ENCODE peak calls at places on chromosomes 16 and 17, in eight cellular contexts. One of them, this sample, is unnamed.

GRCh38 chr17:17830740-17831207 is 6.0 kb downstream of the SREBF1 start:
- ATAC-seq in heart right ventricle: peak; percentile 9
- ATAC-seq in CD4-positive, alpha-beta T cell: no peak
- ATAC-seq in activated T-cell treated with anti-CD3 and anti-CD28 coated beads, Interleukin-2, amount 50 U/mL, for 4 hours: no peak
- ATAC-seq in upper lobe of right lung: peak; percentile 40
- ATAC-seq in activated CD8-positive, alpha-beta T cell treated with anti-CD3 and anti-CD28 coated beads for 36 hours: no peak
- ATAC-seq in activated naive CD4-positive, alpha-beta T cell treated with anti-CD3 and anti-CD28 coated beads, Interleukin-2, amount 50 U/mL, for 72 hours: no peak
- ATAC-seq in lung: no peak
- ATAC-seq in this sample: no peak

GRCh38 chr16:57736419-57737281 is 1.1 kb downstream of the KATNB1 start:
- ATAC-seq in activated T-cell treated with anti-CD3 and anti-CD28 coated beads, Interleukin-2, amount 50 U/mL, for 4 hours: no peak
- ATAC-seq in activated naive CD4-positive, alpha-beta T cell treated with anti-CD3 and anti-CD28 coated beads, Interleukin-2, amount 50 U/mL, for 72 hours: no peak
- ATAC-seq in activated CD8-positive, alpha-beta T cell treated with anti-CD3 and anti-CD28 coated beads for 36 hours: no peak
- ATAC-seq in CD4-positive, alpha-beta T cell: peak; percentile 10
- ATAC-seq in lung: no peak
- ATAC-seq in heart right ventricle: no peak
- ATAC-seq in upper lobe of right lung: peak; percentile 5
- ATAC-seq in this sample: no peak

GRCh38 chr16:4309833-4310266 is 6.0 kb upstream of the GLIS2 start:
- ATAC-seq in activated T-cell treated with anti-CD3 and anti-CD28 coated beads, Interleukin-2, amount 50 U/mL, for 4 hours: no peak
- ATAC-seq in lung: no peak
- ATAC-seq in upper lobe of right lung: peak; percentile 26
- ATAC-seq in CD4-positive, alpha-beta T cell: no peak
- ATAC-seq in activated naive CD4-positive, alpha-beta T cell treated with anti-CD3 and anti-CD28 coated beads, Interleukin-2, amount 50 U/mL, for 72 hours: no peak
- ATAC-seq in heart right ventricle: no peak
- ATAC-seq in activated CD8-positive, alpha-beta T cell treated with anti-CD3 and anti-CD28 coated beads for 36 hours: no peak
- ATAC-seq in this sample: no peak

GRCh38 chr17:951388-952132 is 28.0 kb downstream of the NXN start:
- ATAC-seq in lung: no peak
- ATAC-seq in CD4-positive, alpha-beta T cell: no peak
- ATAC-seq in activated naive CD4-positive, alpha-beta T cell treated with anti-CD3 and anti-CD28 coated beads, Interleukin-2, amount 50 U/mL, for 72 hours: no peak
- ATAC-seq in activated T-cell treated with anti-CD3 and anti-CD28 coated beads, Interleukin-2, amount 50 U/mL, for 4 hours: no peak
- ATAC-seq in activated CD8-positive, alpha-beta T cell treated with anti-CD3 and anti-CD28 coated beads for 36 hours: no peak
- ATAC-seq in heart right ventricle: peak; percentile 66
- ATAC-seq in upper lobe of right lung: peak; percentile 71
- ATAC-seq in this sample: no peak

GRCh38 chr16:1740781-1741490 is 30.4 kb downstream of the NME3 start:
- ATAC-seq in activated naive CD4-positive, alpha-beta T cell treated with anti-CD3 and anti-CD28 coated beads, Interleukin-2, amount 50 U/mL, for 72 hours: no peak
- ATAC-seq in upper lobe of right lung: peak; percentile 16
- ATAC-seq in heart right ventricle: peak; percentile 19
- ATAC-seq in lung: no peak
- ATAC-seq in activated T-cell treated with anti-CD3 and anti-CD28 coated beads, Interleukin-2, amount 50 U/mL, for 4 hours: no peak
- ATAC-seq in activated CD8-positive, alpha-beta T cell treated with anti-CD3 and anti-CD28 coated beads for 36 hours: no peak
- ATAC-seq in CD4-positive, alpha-beta T cell: no peak
- ATAC-seq in this sample: no peak

GRCh38 chr16:52463904-52464303 is 83.0 kb downstream of the TOX3 start:
- ATAC-seq in lung: no peak
- ATAC-seq in CD4-positive, alpha-beta T cell: no peak
- ATAC-seq in upper lobe of right lung: no peak
- ATAC-seq in activated naive CD4-positive, alpha-beta T cell treated with anti-CD3 and anti-CD28 coated beads, Interleukin-2, amount 50 U/mL, for 72 hours: no peak
- ATAC-seq in activated T-cell treated with anti-CD3 and anti-CD28 coated beads, Interleukin-2, amount 50 U/mL, for 4 hours: no peak
- ATAC-seq in heart right ventricle: no peak
- ATAC-seq in activated CD8-positive, alpha-beta T cell treated with anti-CD3 and anti-CD28 coated beads for 36 hours: no peak
- ATAC-seq in this sample: no peak

GRCh38 chr17:75074532-75074931 is 13.2 kb upstream of the SLC16A5 start:
- ATAC-seq in CD4-positive, alpha-beta T cell: no peak
- ATAC-seq in lung: no peak
- ATAC-seq in upper lobe of right lung: no peak
- ATAC-seq in activated naive CD4-positive, alpha-beta T cell treated with anti-CD3 and anti-CD28 coated beads, Interleukin-2, amount 50 U/mL, for 72 hours: no peak
- ATAC-seq in heart right ventricle: no peak
- ATAC-seq in activated CD8-positive, alpha-beta T cell treated with anti-CD3 and anti-CD28 coated beads for 36 hours: no peak
- ATAC-seq in activated T-cell treated with anti-CD3 and anti-CD28 coated beads, Interleukin-2, amount 50 U/mL, for 4 hours: no peak
- ATAC-seq in this sample: no peak

GRCh38 chr16:85354623-85355514 is 242.6 kb upstream of the CIBAR2 start:
- ATAC-seq in CD4-positive, alpha-beta T cell: no peak
- ATAC-seq in heart right ventricle: no peak
- ATAC-seq in upper lobe of right lung: peak; percentile 3
- ATAC-seq in activated CD8-positive, alpha-beta T cell treated with anti-CD3 and anti-CD28 coated beads for 36 hours: no peak
- ATAC-seq in lung: no peak
- ATAC-seq in activated naive CD4-positive, alpha-beta T cell treated with anti-CD3 and anti-CD28 coated beads, Interleukin-2, amount 50 U/mL, for 72 hours: no peak
- ATAC-seq in activated T-cell treated with anti-CD3 and anti-CD28 coated beads, Interleukin-2, amount 50 U/mL, for 4 hours: no peak
- ATAC-seq in this sample: no peak

GRCh38 chr16:66859397-66860068 is 15.3 kb downstream of the CA7 start:
- ATAC-seq in activated T-cell treated with anti-CD3 and anti-CD28 coated beads, Interleukin-2, amount 50 U/mL, for 4 hours: no peak
- ATAC-seq in lung: no peak
- ATAC-seq in activated naive CD4-positive, alpha-beta T cell treated with anti-CD3 and anti-CD28 coated beads, Interleukin-2, amount 50 U/mL, for 72 hours: no peak
- ATAC-seq in activated CD8-positive, alpha-beta T cell treated with anti-CD3 and anti-CD28 coated beads for 36 hours: no peak
- ATAC-seq in upper lobe of right lung: no peak
- ATAC-seq in CD4-positive, alpha-beta T cell: no peak
- ATAC-seq in heart right ventricle: no peak
- ATAC-seq in this sample: no peak

GRCh38 chr16:57798267-57798810 is 4.0 kb downstream of the KIFC3 start:
- ATAC-seq in activated CD8-positive, alpha-beta T cell treated with anti-CD3 and anti-CD28 coated beads for 36 hours: no peak
- ATAC-seq in heart right ventricle: no peak
- ATAC-seq in CD4-positive, alpha-beta T cell: no peak
- ATAC-seq in activated T-cell treated with anti-CD3 and anti-CD28 coated beads, Interleukin-2, amount 50 U/mL, for 4 hours: no peak
- ATAC-seq in lung: no peak
- ATAC-seq in activated naive CD4-positive, alpha-beta T cell treated with anti-CD3 and anti-CD28 coated beads, Interleukin-2, amount 50 U/mL, for 72 hours: no peak
- ATAC-seq in upper lobe of right lung: no peak
- ATAC-seq in this sample: no peak

GRCh38 chr17:82399601-82400101 is 18.5 kb upstream of the HEXD start:
- ATAC-seq in activated T-cell treated with anti-CD3 and anti-CD28 coated beads, Interleukin-2, amount 50 U/mL, for 4 hours: no peak
- ATAC-seq in upper lobe of right lung: no peak
- ATAC-seq in lung: no peak
- ATAC-seq in CD4-positive, alpha-beta T cell: no peak
- ATAC-seq in activated naive CD4-positive, alpha-beta T cell treated with anti-CD3 and anti-CD28 coated beads, Interleukin-2, amount 50 U/mL, for 72 hours: no peak
- ATAC-seq in heart right ventricle: no peak
- ATAC-seq in activated CD8-positive, alpha-beta T cell treated with anti-CD3 and anti-CD28 coated beads for 36 hours: no peak
- ATAC-seq in this sample: no peak

GRCh38 chr16:87929986-87930385 is 6.3 kb downstream of the CA5A start:
- ATAC-seq in CD4-positive, alpha-beta T cell: no peak
- ATAC-seq in upper lobe of right lung: no peak
- ATAC-seq in lung: no peak
- ATAC-seq in activated CD8-positive, alpha-beta T cell treated with anti-CD3 and anti-CD28 coated beads for 36 hours: no peak
- ATAC-seq in activated T-cell treated with anti-CD3 and anti-CD28 coated beads, Interleukin-2, amount 50 U/mL, for 4 hours: no peak
- ATAC-seq in activated naive CD4-positive, alpha-beta T cell treated with anti-CD3 and anti-CD28 coated beads, Interleukin-2, amount 50 U/mL, for 72 hours: no peak
- ATAC-seq in heart right ventricle: no peak
- ATAC-seq in this sample: no peak

GRCh38 chr17:56681561-56682266 is 88.2 kb downstream of the NOG start:
- ATAC-seq in upper lobe of right lung: no peak
- ATAC-seq in lung: no peak
- ATAC-seq in heart right ventricle: no peak
- ATAC-seq in activated T-cell treated with anti-CD3 and anti-CD28 coated beads, Interleukin-2, amount 50 U/mL, for 4 hours: peak; percentile 20
- ATAC-seq in activated naive CD4-positive, alpha-beta T cell treated with anti-CD3 and anti-CD28 coated beads, Interleukin-2, amount 50 U/mL, for 72 hours: peak; percentile 85
- ATAC-seq in activated CD8-positive, alpha-beta T cell treated with anti-CD3 and anti-CD28 coated beads for 36 hours: peak; percentile 75
- ATAC-seq in CD4-positive, alpha-beta T cell: no peak
- ATAC-seq in this sample: peak; percentile 78

GRCh38 chr17:62966426-62967110 is 533 bp downstream of the TANC2 start:
- ATAC-seq in lung: peak; percentile 21
- ATAC-seq in heart right ventricle: no peak
- ATAC-seq in CD4-positive, alpha-beta T cell: peak; percentile 50
- ATAC-seq in activated T-cell treated with anti-CD3 and anti-CD28 coated beads, Interleukin-2, amount 50 U/mL, for 4 hours: peak; percentile 67
- ATAC-seq in activated naive CD4-positive, alpha-beta T cell treated with anti-CD3 and anti-CD28 coated beads, Interleukin-2, amount 50 U/mL, for 72 hours: no peak
- ATAC-seq in activated CD8-positive, alpha-beta T cell treated with anti-CD3 and anti-CD28 coated beads for 36 hours: peak; percentile 42
- ATAC-seq in upper lobe of right lung: peak; percentile 73
- ATAC-seq in this sample: peak; percentile 25

GRCh38 chr17:53032861-53033271 is 789.9 kb upstream of the KIF2B start:
- ATAC-seq in activated naive CD4-positive, alpha-beta T cell treated with anti-CD3 and anti-CD28 coated beads, Interleukin-2, amount 50 U/mL, for 72 hours: no peak
- ATAC-seq in activated CD8-positive, alpha-beta T cell treated with anti-CD3 and anti-CD28 coated beads for 36 hours: no peak
- ATAC-seq in heart right ventricle: no peak
- ATAC-seq in CD4-positive, alpha-beta T cell: no peak
- ATAC-seq in activated T-cell treated with anti-CD3 and anti-CD28 coated beads, Interleukin-2, amount 50 U/mL, for 4 hours: no peak
- ATAC-seq in upper lobe of right lung: peak; percentile 84
- ATAC-seq in lung: no peak
- ATAC-seq in this sample: no peak